ENCODE peak calls at places on chromosomes 5 and 9, in four cellular contexts. One of them, this sample, is unnamed. For H3K4me1, the result is how much of the 10 kb centered on the place peaks cover.

GRCh38 chr5:33261305-33261704 is 179.5 kb upstream of the TARS1 start:
- DNase-seq in mesenchymal stem cell: peak
- DNase-seq in lung: no peak
- DNase-seq in neural progenitor cell: no peak
- DNase-seq in this sample: peak

GRCh38 chr9:73780916-73781315 is 629.3 kb downstream of the ANXA1 start:
- DNase-seq in mesenchymal stem cell: peak
- DNase-seq in lung: no peak
- DNase-seq in neural progenitor cell: no peak
- DNase-seq in this sample: peak

GRCh38 chr5:149310947-149311675 is 34.2 kb upstream of the GRPEL2 start:
- DNase-seq in mesenchymal stem cell: peak
- DNase-seq in lung: no peak
- DNase-seq in neural progenitor cell: no peak
- DNase-seq in this sample: peak

GRCh38 chr5:130198927-130199326 is 294.7 kb downstream of the CHSY3 start:
- DNase-seq in mesenchymal stem cell: peak
- DNase-seq in lung: no peak
- DNase-seq in neural progenitor cell: peak
- DNase-seq in this sample: peak

GRCh38 chr9:72539824-72540347 is 18.5 kb downstream of the TMC1 start:
- DNase-seq in mesenchymal stem cell: no peak
- DNase-seq in lung: no peak
- DNase-seq in neural progenitor cell: peak
- DNase-seq in this sample: peak

GRCh38 chr5:66144799-66145390 is 795 bp downstream of the SREK1 start:
- DNase-seq in mesenchymal stem cell: no peak
- DNase-seq in lung: no peak
- DNase-seq in neural progenitor cell: no peak
- DNase-seq in this sample: no peak

GRCh38 chr9:83937861-83938455 is 16.7 kb upstream of the KIF27 start:
- DNase-seq in mesenchymal stem cell: peak
- DNase-seq in lung: no peak
- DNase-seq in neural progenitor cell: peak
- DNase-seq in this sample: peak

GRCh38 chr9:33233659-33234335 is 6.2 kb upstream of the SPINK4 start:
- DNase-seq in mesenchymal stem cell: peak
- DNase-seq in lung: peak
- DNase-seq in neural progenitor cell: no peak
- DNase-seq in this sample: peak

GRCh38 chr5:140039561-140039960 is 3.5 kb downstream of the NRG2 start:
- DNase-seq in mesenchymal stem cell: peak
- DNase-seq in lung: peak
- DNase-seq in neural progenitor cell: no peak
- DNase-seq in this sample: no peak

GRCh38 chr9:9556865-9557803 is 1055.7 kb downstream of the PTPRD start:
- DNase-seq in mesenchymal stem cell: no peak
- DNase-seq in lung: no peak
- DNase-seq in neural progenitor cell: no peak
- DNase-seq in this sample: no peak

GRCh38 chr9:91800473-91800872 is 149.6 kb downstream of the ROR2 start:
- DNase-seq in mesenchymal stem cell: no peak
- DNase-seq in lung: no peak
- DNase-seq in neural progenitor cell: no peak
- DNase-seq in this sample: no peak

GRCh38 chr5:158889007-158889406 is 210.7 kb downstream of the EBF1 start:
- DNase-seq in mesenchymal stem cell: no peak
- DNase-seq in lung: no peak
- DNase-seq in neural progenitor cell: no peak
- DNase-seq in this sample: no peak

GRCh38 chr5:43033845-43034590 is 6.1 kb downstream of the ANXA2R start:
- DNase-seq in mesenchymal stem cell: no peak
- DNase-seq in lung: no peak
- DNase-seq in neural progenitor cell: peak
- DNase-seq in this sample: no peak

GRCh38 chr9:99130069-99130468 is 25.2 kb downstream of the TGFBR1 start:
- DNase-seq in mesenchymal stem cell: no peak
- DNase-seq in lung: no peak
- DNase-seq in neural progenitor cell: no peak
- DNase-seq in this sample: no peak

GRCh38 chr9:115106001-115106400 is 12.0 kb downstream of the TNC start:
- DNase-seq in mesenchymal stem cell: peak
- DNase-seq in lung: no peak
- DNase-seq in neural progenitor cell: no peak
- DNase-seq in this sample: no peak

GRCh38 chr9:115104908-115105307 is 13.0 kb downstream of the TNC start:
- DNase-seq in mesenchymal stem cell: no peak
- DNase-seq in lung: no peak
- DNase-seq in neural progenitor cell: no peak
- DNase-seq in this sample: peak

GRCh38 chr9:115106642-115107041 is 11.3 kb downstream of the TNC start:
- DNase-seq in mesenchymal stem cell: peak
- DNase-seq in lung: no peak
- DNase-seq in neural progenitor cell: no peak
- DNase-seq in this sample: peak

GRCh38 chr9:115109486-115109885 is 8.5 kb downstream of the TNC start:
- DNase-seq in mesenchymal stem cell: peak
- DNase-seq in lung: no peak
- DNase-seq in neural progenitor cell: no peak
- DNase-seq in this sample: peak

GRCh38 chr9:115107701-115108100 is 10.3 kb downstream of the TNC start:
- DNase-seq in mesenchymal stem cell: no peak
- DNase-seq in lung: no peak
- DNase-seq in neural progenitor cell: no peak
- DNase-seq in this sample: no peak
- H3K27ac ChIP-seq in mesenchymal stem cell: no peak
- H3K27ac ChIP-seq in lung: no peak
- H3K27ac ChIP-seq in neural progenitor cell: no peak
- H3K27ac ChIP-seq in this sample: peak

DNA sequence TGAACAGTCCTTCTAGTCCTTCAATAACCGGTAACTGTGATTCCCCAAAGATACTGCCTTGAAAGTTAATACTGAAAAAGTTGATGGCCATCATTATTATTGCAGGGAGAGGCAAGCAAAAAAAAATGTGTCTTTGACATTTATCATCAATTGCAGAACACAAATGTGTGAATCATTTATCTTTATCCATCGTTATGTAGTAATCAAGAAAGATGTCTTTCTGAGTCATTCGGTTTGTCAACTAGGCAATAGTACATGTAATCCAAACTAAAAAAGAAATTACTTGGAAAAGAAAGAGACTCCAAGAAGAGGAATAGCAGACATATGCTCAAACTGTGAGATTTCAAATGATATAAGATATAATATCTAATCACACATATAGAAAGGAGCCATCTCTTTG is 473.0 kb downstream of the CETN3 start:
- DNase-seq in mesenchymal stem cell: no peak
- DNase-seq in lung: no peak
- DNase-seq in neural progenitor cell: no peak
- DNase-seq in this sample: no peak
- H3K4me1 ChIP-seq in mesenchymal stem cell: under half
- H3K4me1 ChIP-seq in lung: under half
- H3K4me1 ChIP-seq in neural progenitor cell: under half
- H3K4me1 ChIP-seq in this sample: under half

GRCh38 chr5:1523480-1523792 is 324 bp downstream of the LPCAT1 start:
- DNase-seq in mesenchymal stem cell: no peak
- DNase-seq in lung: no peak
- DNase-seq in neural progenitor cell: peak
- DNase-seq in this sample: no peak
- H3K27ac ChIP-seq in mesenchymal stem cell: no peak
- H3K27ac ChIP-seq in lung: peak
- H3K27ac ChIP-seq in neural progenitor cell: no peak
- H3K27ac ChIP-seq in this sample: peak

GRCh38 chr9:27600254-27600653 is 27.0 kb upstream of the C9orf72 start:
- DNase-seq in mesenchymal stem cell: peak
- DNase-seq in lung: no peak
- DNase-seq in neural progenitor cell: no peak
- DNase-seq in this sample: no peak
- H3K4me1 ChIP-seq in mesenchymal stem cell: under half
- H3K4me1 ChIP-seq in lung: under half
- H3K4me1 ChIP-seq in neural progenitor cell: under half
- H3K4me1 ChIP-seq in this sample: under half

GRCh38 chr9:117734523-117735314 is 30.5 kb downstream of the TLR4 start:
- DNase-seq in mesenchymal stem cell: no peak
- DNase-seq in lung: no peak
- DNase-seq in neural progenitor cell: no peak
- DNase-seq in this sample: no peak

GRCh38 chr9:117732494-117732893 is 28.3 kb downstream of the TLR4 start:
- DNase-seq in mesenchymal stem cell: no peak
- DNase-seq in lung: no peak
- DNase-seq in neural progenitor cell: no peak
- DNase-seq in this sample: no peak

GRCh38 chr9:117733465-117733864 is 29.3 kb downstream of the TLR4 start:
- DNase-seq in mesenchymal stem cell: no peak
- DNase-seq in lung: no peak
- DNase-seq in neural progenitor cell: no peak
- DNase-seq in this sample: no peak

GRCh38 chr9:117737721-117738226 is 33.6 kb downstream of the TLR4 start:
- DNase-seq in mesenchymal stem cell: no peak
- DNase-seq in lung: no peak
- DNase-seq in neural progenitor cell: peak
- DNase-seq in this sample: no peak

DNA sequence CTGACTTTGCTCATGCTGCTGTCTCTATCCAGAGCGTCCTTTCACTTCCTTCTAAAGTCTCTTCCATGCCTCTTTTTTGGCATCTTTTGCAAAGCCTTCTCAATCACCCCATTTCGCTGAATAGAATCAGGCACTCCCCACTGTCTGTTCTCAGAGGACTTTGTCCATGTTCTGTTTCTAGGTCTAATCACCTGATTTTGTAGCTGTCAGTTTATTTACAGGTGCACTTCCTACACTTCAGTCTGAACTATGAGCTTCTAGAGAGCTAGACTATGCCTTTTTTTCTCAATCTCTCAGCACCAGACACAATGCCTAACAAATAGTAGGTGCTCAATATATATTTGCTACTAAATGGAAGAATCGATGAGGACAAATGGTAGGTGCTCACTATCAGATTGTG is 29.9 kb downstream of the TLR4 start:
- DNase-seq in mesenchymal stem cell: no peak
- DNase-seq in lung: no peak
- DNase-seq in neural progenitor cell: no peak
- DNase-seq in this sample: no peak
- H3K27ac ChIP-seq in mesenchymal stem cell: peak
- H3K27ac ChIP-seq in lung: no peak
- H3K27ac ChIP-seq in neural progenitor cell: no peak
- H3K27ac ChIP-seq in this sample: no peak

GRCh38 chr5:157476699-157477408 is 16.8 kb downstream of the NIPAL4 start:
- DNase-seq in mesenchymal stem cell: peak
- DNase-seq in lung: no peak
- DNase-seq in neural progenitor cell: peak
- DNase-seq in this sample: peak
- H3K4me1 ChIP-seq in mesenchymal stem cell: under half
- H3K4me1 ChIP-seq in lung: under half
- H3K4me1 ChIP-seq in neural progenitor cell: under half
- H3K4me1 ChIP-seq in this sample: under half

GRCh38 chr9:137313326-137313920 is 11.4 kb upstream of the NRARP start:
- DNase-seq in mesenchymal stem cell: no peak
- DNase-seq in lung: no peak
- DNase-seq in neural progenitor cell: no peak
- DNase-seq in this sample: no peak

GRCh38 chr9:137314561-137315560 is 12.8 kb upstream of the NRARP start:
- DNase-seq in mesenchymal stem cell: no peak
- DNase-seq in lung: no peak
- DNase-seq in neural progenitor cell: peak
- DNase-seq in this sample: no peak

GRCh38 chr9:137312852-137313325 is 10.8 kb upstream of the NRARP start:
- DNase-seq in mesenchymal stem cell: no peak
- DNase-seq in lung: no peak
- DNase-seq in neural progenitor cell: peak
- DNase-seq in this sample: no peak

GRCh38 chr9:137315581-137316011 is 13.5 kb upstream of the NRARP start:
- DNase-seq in mesenchymal stem cell: no peak
- DNase-seq in lung: no peak
- DNase-seq in neural progenitor cell: no peak
- DNase-seq in this sample: no peak

GRCh38 chr9:137313956-137314560 is 12.0 kb upstream of the NRARP start:
- DNase-seq in mesenchymal stem cell: no peak
- DNase-seq in lung: no peak
- DNase-seq in neural progenitor cell: peak
- DNase-seq in this sample: no peak
- H3K27ac ChIP-seq in mesenchymal stem cell: no peak
- H3K27ac ChIP-seq in lung: peak
- H3K27ac ChIP-seq in neural progenitor cell: no peak
- H3K27ac ChIP-seq in this sample: no peak

DNA sequence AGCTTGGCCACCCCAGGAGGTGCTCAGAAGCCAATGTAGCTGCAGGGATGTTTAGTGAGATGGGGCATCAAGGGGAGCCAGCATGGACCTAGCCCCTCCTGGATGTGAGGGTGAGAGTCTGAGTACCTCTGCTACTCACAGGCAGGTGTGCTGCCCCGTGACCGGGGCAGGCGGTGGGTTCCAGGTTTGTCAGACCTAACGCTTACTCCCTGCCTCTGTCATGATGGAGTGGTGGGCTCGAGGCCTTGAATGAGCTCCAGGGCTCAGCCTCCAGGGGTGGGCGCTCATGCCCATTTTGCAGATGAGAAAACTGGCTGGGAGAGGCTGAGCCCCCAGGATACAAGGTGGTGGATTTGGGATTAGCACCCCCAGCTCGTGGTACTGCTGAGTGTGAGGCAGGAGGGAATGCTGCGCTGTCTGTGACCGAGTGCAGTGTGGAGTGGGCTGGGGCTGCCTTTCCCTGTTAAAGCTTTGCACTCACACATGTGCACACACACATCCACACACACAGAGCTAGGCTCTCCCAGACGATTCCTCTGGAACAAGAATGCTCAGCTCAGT is 1.5 kb downstream of the RXRA start:
- DNase-seq in mesenchymal stem cell: peak
- DNase-seq in lung: no peak
- DNase-seq in neural progenitor cell: no peak
- DNase-seq in this sample: no peak
- H3K4me1 ChIP-seq in mesenchymal stem cell: half or more
- H3K4me1 ChIP-seq in lung: under half
- H3K4me1 ChIP-seq in neural progenitor cell: half or more
- H3K4me1 ChIP-seq in this sample: half or more

GRCh38 chr9:96206156-96206751 is 95.7 kb downstream of the HSD17B3 start:
- DNase-seq in mesenchymal stem cell: no peak
- DNase-seq in lung: no peak
- DNase-seq in neural progenitor cell: no peak
- DNase-seq in this sample: no peak
- H3K27ac ChIP-seq in mesenchymal stem cell: no peak
- H3K27ac ChIP-seq in lung: no peak
- H3K27ac ChIP-seq in neural progenitor cell: no peak
- H3K27ac ChIP-seq in this sample: no peak

GRCh38 chr9:127056446-127056845 is 66.0 kb downstream of the ANGPTL2 start:
- DNase-seq in mesenchymal stem cell: no peak
- DNase-seq in lung: no peak
- DNase-seq in neural progenitor cell: no peak
- DNase-seq in this sample: no peak

GRCh38 chr9:127055745-127056402 is 66.6 kb downstream of the ANGPTL2 start:
- DNase-seq in mesenchymal stem cell: no peak
- DNase-seq in lung: no peak
- DNase-seq in neural progenitor cell: no peak
- DNase-seq in this sample: no peak

GRCh38 chr9:127053057-127053821 is 69.2 kb downstream of the ANGPTL2 start:
- DNase-seq in mesenchymal stem cell: no peak
- DNase-seq in lung: no peak
- DNase-seq in neural progenitor cell: no peak
- DNase-seq in this sample: no peak

GRCh38 chr9:127051881-127052595 is 70.4 kb downstream of the ANGPTL2 start:
- DNase-seq in mesenchymal stem cell: no peak
- DNase-seq in lung: no peak
- DNase-seq in neural progenitor cell: no peak
- DNase-seq in this sample: no peak

GRCh38 chr9:127053908-127054307 is 68.5 kb downstream of the ANGPTL2 start:
- DNase-seq in mesenchymal stem cell: no peak
- DNase-seq in lung: no peak
- DNase-seq in neural progenitor cell: no peak
- DNase-seq in this sample: no peak
- H3K4me1 ChIP-seq in mesenchymal stem cell: under half
- H3K4me1 ChIP-seq in lung: under half
- H3K4me1 ChIP-seq in neural progenitor cell: under half
- H3K4me1 ChIP-seq in this sample: under half

This sample was measured in A673.